ENCODE peak calls at places on chromosome 16, in four cellular contexts. F, G, C and O are unnamed samples.

GRCh38 chr16:79751785-79752184 is 151.2 kb upstream of the MAF start:
- DNase-seq in F (no peak), G (no peak), C (no peak), O (no peak)

GRCh38 chr16:50778284-50779163 is 36.6 kb downstream of the CYLD start:
- DNase-seq in F (no peak), G (no peak), C (no peak), O (no peak)

GRCh38 chr16:19295393-19295792 is 9.9 kb downstream of the CLEC19A start:
- DNase-seq in F (no peak), G (no peak), C (no peak), O (no peak)

GRCh38 chr16:55368205-55368604 is 44.2 kb downstream of the IRX6 start:
- DNase-seq in F (no peak), G (no peak), C (no peak), O (no peak)

GRCh38 chr16:30551781-30552180 is 6.4 kb downstream of the ZNF764 start:
- DNase-seq in F (no peak), G (no peak), C (no peak), O (no peak)

GRCh38 chr16:497258-497657 is 30.3 kb upstream of the CAPN15 start:
- DNase-seq in F (no peak), G (no peak), C (no peak), O (no peak)

GRCh38 chr16:1333149-1333812 is at the start of gene BAIAP3:
- DNase-seq in F (peak), G (no peak), C (peak), O (peak)

GRCh38 chr16:46844771-46845170 is 13.8 kb upstream of the C16orf87 start:
- DNase-seq in F (no peak), G (no peak), C (no peak), O (no peak)

GRCh38 chr16:66606000-66606751 is 1.7 kb downstream of the CMTM3 start:
- DNase-seq in F (no peak), G (no peak), C (no peak), O (no peak)

GRCh38 chr16:79509221-79509631 is 91.3 kb downstream of the MAF start:
- DNase-seq in F (no peak), G (no peak), C (no peak), O (no peak)

GRCh38 chr16:64416232-64417010 is 705.4 kb downstream of the CDH11 start:
- DNase-seq in F (no peak), G (no peak), C (no peak), O (no peak)

GRCh38 chr16:1745181-1745899 is 26.0 kb downstream of the NME3 start:
- DNase-seq in F (no peak), G (no peak), C (no peak), O (no peak)

GRCh38 chr16:27723711-27724490 is 174.0 kb downstream of the KATNIP start:
- DNase-seq in F (no peak), G (no peak), C (no peak), O (no peak)

GRCh38 chr16:15041260-15042011 is 14.4 kb downstream of the NTAN1 start:
- DNase-seq in F (peak), G (no peak), C (no peak), O (peak)

GRCh38 chr16:75244225-75244792 is 7.1 kb downstream of the BCAR1 start:
- DNase-seq in F (no peak), G (no peak), C (no peak), O (no peak)

GRCh38 chr16:85651822-85652430 is 36.8 kb downstream of the GINS2 start:
- DNase-seq in F (peak), G (no peak), C (peak), O (no peak)

GRCh38 chr16:85227262-85227923 is 115.1 kb upstream of the CIBAR2 start:
- DNase-seq in F (no peak), G (no peak), C (no peak), O (no peak)

GRCh38 chr16:53465606-53466290 is 31.5 kb downstream of the RBL2 start:
- DNase-seq in F (peak), G (no peak), C (peak), O (no peak)

GRCh38 chr16:19040400-19040799 is 27.0 kb upstream of the COQ7 start:
- DNase-seq in F (no peak), G (no peak), C (no peak), O (no peak)

GRCh38 chr16:610513-611381 is 20.0 kb upstream of the WFIKKN1 start:
- DNase-seq in F (no peak), G (peak), C (no peak), O (peak)

GRCh38 chr16:23979982-23980381 is 144.2 kb downstream of the PRKCB start:
- DNase-seq in F (no peak), G (no peak), C (no peak), O (no peak)

GRCh38 chr16:586645-587590 is 2.9 kb upstream of the RAB40C start:
- DNase-seq in F (no peak), G (no peak), C (no peak), O (no peak)

GRCh38 chr16:9816644-9817043 is 365.6 kb downstream of the GRIN2A start:
- DNase-seq in F (no peak), G (no peak), C (no peak), O (no peak)

GRCh38 chr16:65122974-65123845 is 1.3 kb upstream of the CDH11 start:
- DNase-seq in F (no peak), G (no peak), C (no peak), O (peak)

GRCh38 chr16:49750341-49751011 is 105.4 kb downstream of the ZNF423 start:
- DNase-seq in F (no peak), G (no peak), C (no peak), O (no peak)

GRCh38 chr16:49924078-49924477 is 68.2 kb upstream of the ZNF423 start:
- DNase-seq in F (peak), G (no peak), C (peak), O (no peak)

GRCh38 chr16:77677129-77677528 is 45.2 kb upstream of the NUDT7 start:
- DNase-seq in F (no peak), G (no peak), C (no peak), O (no peak)

GRCh38 chr16:50213939-50214519 is 52.3 kb upstream of the ADCY7 start:
- DNase-seq in F (peak), G (peak), C (peak), O (no peak)

GRCh38 chr16:88784074-88784855 is 755 bp downstream of the PIEZO1 start:
- DNase-seq in F (peak), G (peak), C (peak), O (peak)

GRCh38 chr16:81445926-81446317 is 1.3 kb downstream of the CMIP start:
- DNase-seq in F (peak), G (no peak), C (no peak), O (no peak)

GRCh38 chr16:50183316-50183715 is 30.2 kb downstream of the TENT4B start:
- DNase-seq in F (no peak), G (no peak), C (no peak), O (no peak)

GRCh38 chr16:15530085-15530484 is 95.7 kb downstream of the BMERB1 start:
- DNase-seq in F (no peak), G (no peak), C (no peak), O (no peak)

GRCh38 chr16:19872935-19873334 is 11.7 kb downstream of the GPRC5B start:
- DNase-seq in F (no peak), G (no peak), C (no peak), O (no peak)

GRCh38 chr16:89422527-89422904 is 67.8 kb downstream of the ANKRD11 start:
- DNase-seq in F (no peak), G (no peak), C (no peak), O (no peak)

GRCh38 chr16:85134794-85135153 is 22.5 kb upstream of the CIBAR2 start:
- DNase-seq in F (peak), G (no peak), C (no peak), O (no peak)

GRCh38 chr16:20409398-20410152 is at the start of gene ACSM5:
- DNase-seq in F (peak), G (peak), C (no peak), O (no peak)

GRCh38 chr16:89138513-89138795 is 33.1 kb upstream of the CDH15 start:
- DNase-seq in F (no peak), G (no peak), C (no peak), O (no peak)

GRCh38 chr16:3274490-3274889 is 8.8 kb upstream of the ZNF263 start:
- DNase-seq in F (peak), G (peak), C (no peak), O (no peak)
- TF ChIP-seq HMGXB4 in F (no peak), G (no peak), C (no peak), O (no peak)

GRCh38 chr16:72844225-72844920 is 203.6 kb downstream of the ZFHX3 start:
- DNase-seq in F (no peak), G (no peak), C (no peak), O (no peak)
- TF ChIP-seq USF2 in F (no peak), G (no peak), C (no peak), O (no peak)

GRCh38 chr16:87279094-87279658 is 38.0 kb downstream of the C16orf95 start:
- DNase-seq in F (no peak), G (no peak), C (no peak), O (no peak)

GRCh38 chr16:87276926-87277325 is 40.3 kb downstream of the C16orf95 start:
- DNase-seq in F (no peak), G (no peak), C (no peak), O (no peak)

GRCh38 chr16:87276091-87276561 is 41.1 kb downstream of the C16orf95 start:
- DNase-seq in F (no peak), G (no peak), C (no peak), O (no peak)

GRCh38 chr16:87274808-87275207 is 42.4 kb downstream of the C16orf95 start:
- DNase-seq in F (no peak), G (no peak), C (no peak), O (no peak)

DNA sequence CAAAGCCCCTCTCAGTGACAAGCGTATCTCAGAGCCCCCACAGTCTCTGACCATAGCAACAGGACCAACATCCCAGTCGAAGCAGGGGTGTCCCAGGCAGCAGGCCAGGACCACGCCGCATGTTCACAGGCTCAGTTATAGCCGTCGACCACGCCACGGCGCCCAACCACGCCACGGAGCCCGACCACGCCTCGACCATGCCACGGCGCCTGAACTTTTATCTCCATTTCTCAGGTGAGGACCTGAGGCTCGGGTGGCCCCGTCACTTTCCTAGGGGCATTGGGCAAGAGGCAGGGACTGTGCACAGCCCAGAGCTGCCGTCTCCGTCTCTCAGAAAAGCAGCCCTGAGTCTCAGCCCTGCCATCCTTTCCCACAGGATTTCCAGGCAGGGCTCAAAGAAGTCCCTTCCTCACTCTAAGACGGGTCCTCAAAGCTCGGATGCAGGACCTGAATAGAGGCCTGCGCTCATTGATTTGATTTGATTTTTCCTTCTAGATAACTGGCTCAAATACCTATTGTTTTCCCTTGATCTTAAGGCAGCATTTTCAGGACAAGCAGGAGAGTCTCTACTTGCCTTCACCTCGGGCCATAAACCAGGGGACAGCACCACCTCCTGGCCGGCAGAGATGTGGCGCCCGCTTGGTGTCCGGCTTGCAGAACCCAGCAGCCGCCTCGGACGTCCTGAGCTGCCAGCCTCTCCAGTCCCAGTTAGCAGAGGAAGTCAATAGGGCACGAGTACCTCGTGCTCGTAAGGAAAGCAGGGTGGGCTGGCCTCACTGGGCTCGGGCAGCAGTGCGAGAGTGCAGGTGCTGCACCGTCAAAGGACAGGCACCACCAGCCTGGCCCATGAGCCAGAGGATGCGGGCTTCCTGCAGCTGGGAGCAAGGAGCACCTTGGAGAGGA is 38.8 kb downstream of the C16orf95 start:
- DNase-seq in F (peak), G (peak), C (peak), O (peak)
- TF ChIP-seq HMGXB4 in F (no peak), G (no peak), C (no peak), O (no peak)

DNA sequence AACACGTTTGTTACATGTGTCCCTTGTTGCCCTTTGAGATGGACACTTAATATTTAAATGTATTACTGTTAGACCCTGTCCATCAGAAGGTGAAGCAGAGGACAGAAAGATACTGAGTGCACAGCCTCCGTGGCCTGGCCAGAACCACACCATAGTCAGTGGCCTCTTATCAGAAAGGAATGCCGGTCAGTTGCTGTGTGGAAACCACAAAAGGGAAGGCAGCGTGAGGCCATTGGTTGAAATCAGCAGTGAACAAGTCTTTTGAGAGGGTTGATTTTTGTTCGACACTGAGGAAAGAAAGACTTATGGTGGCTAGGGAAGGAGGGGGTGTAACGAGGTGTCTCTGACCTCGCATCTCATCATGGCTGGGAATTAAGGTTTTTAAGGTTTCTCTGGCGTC is 85.4 kb upstream of the CLEC18A start:
- DNase-seq in F (peak), G (peak), C (no peak), O (no peak)
- TF ChIP-seq USF2 in F (no peak), G (no peak), C (no peak), O (no peak)

DNA sequence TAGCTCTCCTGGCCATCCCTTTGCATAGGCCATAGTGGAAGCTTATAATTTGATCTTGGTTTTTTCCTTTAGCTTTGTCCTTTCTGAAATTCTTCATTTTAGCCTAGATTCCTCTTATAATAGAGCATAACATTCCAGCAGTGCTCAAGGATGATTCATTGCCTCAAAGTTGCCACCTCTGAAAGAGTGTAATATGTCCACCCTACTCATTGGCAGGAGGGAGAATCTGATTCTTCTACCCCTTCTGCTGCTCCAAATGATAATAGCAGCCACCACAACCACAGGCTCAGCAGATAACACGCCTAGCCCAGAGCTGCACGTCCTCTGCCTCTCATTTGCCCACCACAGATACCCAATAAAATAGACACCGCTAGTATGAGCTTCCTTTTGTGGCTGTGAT is 337.4 kb upstream of the HSBP1 start:
- DNase-seq in F (no peak), G (no peak), C (no peak), O (no peak)
- TF ChIP-seq HMGXB4 in F (no peak), G (no peak), C (no peak), O (no peak)